ENCODE peak calls at places on chromosomes 3 and 15, in seven cellular contexts. Z, F, Q, G, B, S and L are unnamed samples.

GRCh38 chr3:141241248-141242034 is 9.8 kb downstream of the PXYLP1 start:
- DNase-seq in Z (no peak), F (no peak), Q (peak; percentile 56), G (no peak), B (no peak), S (no peak), L (no peak)

GRCh38 chr3:68919000-68919399 is 13.3 kb downstream of the TAFA4 start:
- DNase-seq in Z (no peak), F (no peak), Q (no peak), G (no peak), B (peak; percentile 27), S (no peak), L (no peak)

GRCh38 chr15:30649952-30650929 is 24.3 kb downstream of the ARHGAP11B start:
- DNase-seq in Z (no peak), F (no peak), Q (no peak), G (no peak), B (no peak), S (no peak), L (peak; percentile 46)

GRCh38 chr15:57384816-57385215 is 8.5 kb downstream of the CGNL1 start:
- DNase-seq in Z (no peak), F (no peak), Q (no peak), G (no peak), B (peak; percentile 57), S (peak; percentile 20), L (no peak)

GRCh38 chr15:68400066-68400456 is 31.9 kb downstream of the ITGA11 start:
- DNase-seq in Z (no peak), F (no peak), Q (no peak), G (no peak), B (no peak), S (no peak), L (no peak)

GRCh38 chr3:30554317-30554690 is 52.1 kb upstream of the TGFBR2 start:
- DNase-seq in Z (no peak), F (no peak), Q (no peak), G (no peak), B (no peak), S (peak; percentile 3), L (no peak)

GRCh38 chr3:146777941-146778340 is 172.8 kb upstream of the PLSCR5 start:
- DNase-seq in Z (no peak), F (no peak), Q (no peak), G (no peak), B (no peak), S (no peak), L (no peak)

GRCh38 chr15:76162050-76162425 is 102.3 kb downstream of the TMEM266 start:
- DNase-seq in Z (no peak), F (no peak), Q (no peak), G (no peak), B (no peak), S (no peak), L (no peak)

GRCh38 chr15:87368511-87368910 is 888.0 kb downstream of the NTRK3 start:
- DNase-seq in Z (no peak), F (no peak), Q (no peak), G (no peak), B (no peak), S (no peak), L (no peak)

GRCh38 chr3:148861277-148861869 is 3.7 kb upstream of the CPA3 start:
- DNase-seq in Z (no peak), F (peak; percentile 46), Q (peak; percentile 47), G (no peak), B (peak; percentile 54), S (peak; percentile 50), L (no peak)

GRCh38 chr3:123571264-123571972 is 13.4 kb downstream of the HACD2 start:
- DNase-seq in Z (no peak), F (no peak), Q (no peak), G (no peak), B (peak; percentile 17), S (no peak), L (peak; percentile 5)

GRCh38 chr3:182965861-182966366 is 14.4 kb downstream of the DCUN1D1 start:
- DNase-seq in Z (no peak), F (no peak), Q (no peak), G (no peak), B (no peak), S (no peak), L (no peak)

GRCh38 chr15:38195191-38195901 is 57.3 kb upstream of the SPRED1 start:
- DNase-seq in Z (no peak), F (no peak), Q (peak; percentile 24), G (no peak), B (no peak), S (no peak), L (no peak)

GRCh38 chr15:98530570-98530969 is 117.8 kb upstream of the IGF1R start:
- DNase-seq in Z (peak; percentile 12), F (no peak), Q (no peak), G (no peak), B (no peak), S (no peak), L (no peak)

GRCh38 chr3:127671523-127672428 is 976 bp upstream of the ABTB1 start:
- DNase-seq in Z (peak; percentile 29), F (no peak), Q (no peak), G (no peak), B (no peak), S (no peak), L (no peak)

GRCh38 chr15:100923902-100924301 is 4.7 kb downstream of the LRRK1 start:
- DNase-seq in Z (no peak), F (no peak), Q (no peak), G (no peak), B (no peak), S (no peak), L (no peak)

GRCh38 chr3:148757238-148757930 is 59.7 kb downstream of the AGTR1 start:
- DNase-seq in Z (no peak), F (peak; percentile 65), Q (no peak), G (no peak), B (peak; percentile 84), S (no peak), L (peak; percentile 26)

GRCh38 chr3:159652452-159652851 is 336.2 kb upstream of the IL12A start:
- DNase-seq in Z (no peak), F (no peak), Q (no peak), G (no peak), B (no peak), S (no peak), L (no peak)

GRCh38 chr3:23826382-23827061 is 20.8 kb downstream of the UBE2E1 start:
- DNase-seq in Z (no peak), F (no peak), Q (no peak), G (no peak), B (peak; percentile 17), S (no peak), L (no peak)

GRCh38 chr3:55166577-55167555 is 239.0 kb upstream of the LRTM1 start:
- DNase-seq in Z (no peak), F (no peak), Q (no peak), G (no peak), B (no peak), S (no peak), L (no peak)

GRCh38 chr3:183766745-183767606 is 58.4 kb downstream of the MAP6D1 start:
- DNase-seq in Z (peak; percentile 73), F (peak; percentile 22), Q (peak; percentile 70), G (peak; percentile 80), B (peak; percentile 64), S (peak; percentile 74), L (peak; percentile 18)

GRCh38 chr3:194300936-194301335 is 50.2 kb downstream of the CPN2 start:
- DNase-seq in Z (no peak), F (no peak), Q (no peak), G (no peak), B (no peak), S (no peak), L (no peak)

GRCh38 chr3:174951023-174951422 is 91.9 kb downstream of the NAALADL2 start:
- DNase-seq in Z (no peak), F (peak; percentile 76), Q (no peak), G (no peak), B (peak; percentile 87), S (peak; percentile 21), L (no peak)

GRCh38 chr15:24986653-24987052 is 31.9 kb downstream of the SNRPN start:
- DNase-seq in Z (no peak), F (no peak), Q (no peak), G (no peak), B (no peak), S (no peak), L (no peak)

GRCh38 chr15:98805434-98806274 is 157.3 kb downstream of the IGF1R start:
- DNase-seq in Z (no peak), F (no peak), Q (no peak), G (no peak), B (no peak), S (no peak), L (no peak)

GRCh38 chr3:121574449-121574848 is 6.7 kb downstream of the ARGFX start:
- DNase-seq in Z (no peak), F (no peak), Q (no peak), G (peak; percentile 66), B (no peak), S (peak; percentile 78), L (no peak)

GRCh38 chr3:70716832-70717231 is 404.4 kb upstream of the MDFIC2 start:
- DNase-seq in Z (no peak), F (no peak), Q (no peak), G (peak; percentile 10), B (peak; percentile 56), S (peak; percentile 13), L (no peak)